ENCODE peak calls at places on chromosomes 16 and 17, in four cellular contexts. I is HepG2, L is K562, Q is GM12878. R is an unnamed sample.

GRCh38 chr17:19569785-19570496 is 36.3 kb downstream of the SLC47A1 start:
- DNase-seq in I (no peak), L (no peak), Q (no peak), R (no peak)

GRCh38 chr16:28863929-28864886 is 565 bp downstream of the SH2B1 start:
- DNase-seq in I (no peak), Q (no peak), L (no peak), R (no peak)

GRCh38 chr16:73125860-73126259 is 77.9 kb upstream of the ZFHX3 start:
- DNase-seq in L (no peak), Q (no peak), I (no peak), R (no peak)

GRCh38 chr17:2187758-2188157 is 115.8 kb downstream of the SMG6 start:
- DNase-seq in I (no peak), L (no peak), Q (no peak), R (no peak)

GRCh38 chr17:73030501-73030911 is 62.0 kb downstream of the SLC39A11 start:
- DNase-seq in Q (no peak), I (peak; percentile 57), L (no peak), R (no peak)

GRCh38 chr16:578870-579405 is 9.2 kb downstream of the PIGQ start:
- DNase-seq in Q (no peak), L (peak; percentile 67), I (peak; percentile 60), R (peak; percentile 88)

GRCh38 chr16:68040506-68041288 is 17.6 kb downstream of the DUS2 start:
- DNase-seq in L (peak; percentile 87), Q (peak; percentile 47), I (peak; percentile 82), R (peak; percentile 93)

GRCh38 chr17:58147930-58148434 is at the start of gene OR4D1:
- DNase-seq in I (no peak), Q (no peak), L (no peak), R (no peak)

GRCh38 chr17:29518359-29518758 is 48.5 kb downstream of the ABHD15 start:
- DNase-seq in L (no peak), Q (no peak), I (no peak), R (no peak)

GRCh38 chr17:49358638-49359247 is 3.3 kb downstream of the ZNF652 start:
- DNase-seq in I (no peak), Q (peak; percentile 75), L (no peak), R (no peak)

GRCh38 chr16:86519649-86520316 is 9.5 kb downstream of the FOXF1 start:
- DNase-seq in I (peak; percentile 48), L (peak; percentile 76), Q (no peak), R (peak; percentile 75)

GRCh38 chr17:4968916-4969550 is 1.4 kb upstream of the SPAG7 start:
- DNase-seq in I (no peak), Q (no peak), L (no peak), R (no peak)

GRCh38 chr16:52630711-52631110 is 83.8 kb upstream of the TOX3 start:
- DNase-seq in I (no peak), Q (no peak), L (no peak), R (no peak)

GRCh38 chr17:5823219-5823618 is 238.9 kb upstream of the NLRP1 start:
- DNase-seq in I (no peak), Q (no peak), L (no peak), R (no peak)

GRCh38 chr17:31060814-31061550 is 33.8 kb upstream of the NF1 start:
- DNase-seq in Q (no peak), L (no peak), I (no peak), R (no peak)

GRCh38 chr16:7246578-7246977 is 86.1 kb upstream of the RBFOX1 start:
- DNase-seq in L (peak; percentile 8), I (no peak), Q (no peak), R (no peak)

GRCh38 chr16:48117217-48118105 is 38.3 kb downstream of the ABCC12 start:
- DNase-seq in I (peak; percentile 81), L (peak; percentile 97), Q (no peak), R (peak; percentile 93)

GRCh38 chr17:45338023-45338781 is 21.4 kb upstream of the MAP3K14 start:
- DNase-seq in I (no peak), L (no peak), Q (no peak), R (no peak)

GRCh38 chr17:57939797-57940196 is 15.4 kb downstream of the CUEDC1 start:
- DNase-seq in L (no peak), Q (peak; percentile 75), I (no peak), R (no peak)

GRCh38 chr17:53353919-53354351 is 468.8 kb upstream of the KIF2B start:
- DNase-seq in L (no peak), I (no peak), Q (no peak), R (no peak)

GRCh38 chr16:67212766-67213165 is 13.8 kb downstream of the ELMO3 start:
- DNase-seq in I (no peak), Q (no peak), L (no peak), R (no peak)

GRCh38 chr16:2196162-2196980 is at the start of gene CASKIN1:
- DNase-seq in I (no peak), Q (no peak), L (peak; percentile 88), R (no peak)

GRCh38 chr16:10180771-10181163 is 1.5 kb downstream of the GRIN2A start:
- DNase-seq in L (peak; percentile 70), I (peak; percentile 57), Q (no peak), R (peak; percentile 92)

GRCh38 chr17:41812176-41813038 is at the start of gene FKBP10:
- DNase-seq in L (peak; percentile 39), I (peak; percentile 90), Q (no peak), R (peak; percentile 90)

GRCh38 chr16:49473773-49474172 is 100.2 kb downstream of the C16orf78 start:
- DNase-seq in I (no peak), Q (no peak), L (no peak), R (peak; percentile 6)

GRCh38 chr16:49471038-49471727 is 97.6 kb downstream of the C16orf78 start:
- DNase-seq in Q (no peak), I (no peak), L (no peak), R (no peak)

GRCh38 chr16:49470550-49470949 is 96.9 kb downstream of the C16orf78 start:
- DNase-seq in Q (no peak), I (no peak), L (no peak), R (no peak)

GRCh38 chr16:49473131-49473530 is 99.5 kb downstream of the C16orf78 start:
- DNase-seq in I (no peak), L (no peak), Q (no peak), R (no peak)

GRCh38 chr16:49472598-49472997 is 99.0 kb downstream of the C16orf78 start:
- DNase-seq in Q (no peak), I (no peak), L (no peak), R (no peak)
- TF ChIP-seq CBFB in Q (no peak), I (no peak), L (no peak), R (no peak)

GRCh38 chr16:79318137-79318899 is 282.2 kb downstream of the MAF start:
- DNase-seq in I (no peak), L (no peak), Q (no peak), R (no peak)

GRCh38 chr16:79325211-79325610 is 275.3 kb downstream of the MAF start:
- DNase-seq in L (no peak), I (no peak), Q (no peak), R (no peak)

GRCh38 chr16:79317026-79317425 is 283.5 kb downstream of the MAF start:
- DNase-seq in I (no peak), L (no peak), Q (no peak), R (no peak)

GRCh38 chr16:79317521-79317920 is 283.0 kb downstream of the MAF start:
- DNase-seq in Q (no peak), I (no peak), L (no peak), R (no peak)

DNA sequence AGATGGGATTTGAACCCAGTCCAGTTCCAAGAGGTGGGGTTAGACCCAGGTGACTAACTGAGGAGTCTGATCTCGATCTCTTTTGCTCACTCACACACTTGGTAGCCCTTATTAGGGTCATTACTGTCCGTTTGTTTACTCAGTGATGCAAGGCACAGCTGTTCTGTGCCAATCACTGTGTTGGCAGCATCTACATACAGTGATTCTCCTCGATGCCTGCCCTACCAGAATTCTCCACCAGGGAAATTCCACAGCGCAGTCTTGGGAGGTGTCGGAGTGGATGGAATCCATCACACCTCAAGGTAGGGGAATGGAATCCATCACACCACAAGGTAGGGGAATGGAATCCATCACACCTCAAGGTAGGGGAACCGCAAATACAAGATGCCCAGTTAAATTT is 279.6 kb downstream of the MAF start:
- DNase-seq in L (no peak), I (no peak), Q (no peak), R (no peak)
- TF ChIP-seq CTCF in L (no peak), I (no peak), Q (no peak), R (no peak)

DNA sequence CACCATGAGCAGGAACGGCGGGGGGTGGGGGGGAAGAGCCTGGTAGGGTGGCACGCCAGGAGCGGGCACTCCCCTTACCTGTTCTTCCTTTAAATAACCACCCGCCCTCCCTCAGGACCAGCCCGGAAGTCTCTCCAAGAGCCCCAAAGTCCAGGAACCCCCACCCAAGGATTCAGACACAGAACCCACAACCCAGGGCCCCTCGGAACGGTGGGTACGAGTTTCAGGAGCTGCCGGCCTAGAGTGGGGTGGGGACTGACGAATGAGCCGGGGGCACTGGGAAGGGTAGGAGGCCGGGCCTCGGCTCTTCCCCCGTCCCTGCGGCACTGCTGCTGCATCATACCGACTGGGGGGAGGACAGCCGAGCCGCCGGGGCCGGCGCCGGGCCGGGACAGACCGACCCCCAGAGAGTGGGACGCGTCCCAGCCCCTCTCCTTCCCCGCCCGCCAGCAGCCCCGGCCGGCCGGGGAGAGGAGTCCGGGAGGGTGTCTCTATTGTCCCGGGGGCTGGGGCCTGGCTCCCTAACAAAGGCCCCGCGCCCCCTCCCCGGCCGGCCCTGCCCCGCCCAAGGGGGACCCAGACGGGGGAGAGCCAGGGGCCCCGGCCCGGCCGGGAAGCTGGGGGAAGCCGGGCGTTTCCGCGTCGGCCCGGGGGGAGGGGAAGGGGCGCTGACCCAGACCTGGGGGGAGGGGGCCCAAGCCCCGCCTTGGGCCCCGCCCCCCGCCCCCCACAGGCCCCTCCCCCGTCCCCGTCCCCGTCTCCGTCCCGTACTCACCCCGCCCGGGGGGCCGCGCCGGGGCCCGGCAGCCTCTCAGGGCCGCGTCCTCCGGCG is 747 bp downstream of the ATXN7L3 start:
- DNase-seq in L (peak; percentile 91), I (no peak), Q (no peak), R (peak; percentile 61)
- TF ChIP-seq CBFB in L (no peak), I (no peak), Q (no peak), R (no peak)

GRCh38 chr16:85056211-85056748 is 28.7 kb downstream of the KIAA0513 start:
- DNase-seq in L (peak; percentile 48), I (peak; percentile 27), Q (no peak), R (peak; percentile 36)
- TF ChIP-seq CTCF in L (peak; percentile 70), I (peak; percentile 56), Q (peak; percentile 41), R (no peak)